ENCODE peak calls at places on chromosome 21, in four cellular contexts. W, Y, O and V are unnamed samples.

GRCh38 chr21:44849616-44850130 is 23.8 kb downstream of the PTTG1IP start:
- DNase-seq in W (peak), Y (no peak), O (no peak), V (no peak)

GRCh38 chr21:44925027-44925755 is 4.5 kb upstream of the ITGB2 start:
- DNase-seq in W (no peak), Y (peak), O (no peak), V (no peak)

GRCh38 chr21:45470087-45470515 is 65.1 kb downstream of the COL18A1 start:
- DNase-seq in W (no peak), Y (peak), O (no peak), V (no peak)

GRCh38 chr21:44710756-44711326 is 531 bp downstream of the TSPEAR start:
- DNase-seq in W (no peak), Y (no peak), O (no peak), V (no peak)

GRCh38 chr21:19290328-19290727 is 886.7 kb upstream of the TMPRSS15 start:
- DNase-seq in W (no peak), Y (no peak), O (no peak), V (no peak)

GRCh38 chr21:35503646-35504045 is 454.5 kb upstream of the RUNX1 start:
- DNase-seq in W (no peak), Y (peak), O (no peak), V (no peak)

GRCh38 chr21:45255381-45256020 is 32.2 kb downstream of the POFUT2 start:
- DNase-seq in W (peak), Y (no peak), O (peak), V (no peak)

GRCh38 chr21:42061195-42061865 is 9.8 kb upstream of the UMODL1 start:
- DNase-seq in W (no peak), Y (no peak), O (no peak), V (no peak)

GRCh38 chr21:42683371-42684108 is 30.1 kb downstream of the PDE9A start:
- DNase-seq in W (no peak), Y (no peak), O (no peak), V (no peak)

GRCh38 chr21:44437696-44438431 is 17.4 kb upstream of the LRRC3 start:
- DNase-seq in W (no peak), Y (no peak), O (no peak), V (no peak)

GRCh38 chr21:33028759-33029511 is 3.2 kb downstream of the OLIG2 start:
- DNase-seq in W (no peak), Y (peak), O (no peak), V (no peak)

GRCh38 chr21:45434645-45435217 is 29.8 kb downstream of the COL18A1 start:
- DNase-seq in W (no peak), Y (no peak), O (no peak), V (no peak)

GRCh38 chr21:46191257-46191685 is 7.0 kb upstream of the SPATC1L start:
- DNase-seq in W (no peak), Y (peak), O (no peak), V (no peak)

GRCh38 chr21:39845581-39846130 is 21.6 kb upstream of the PCP4 start:
- DNase-seq in W (no peak), Y (no peak), O (no peak), V (no peak)

GRCh38 chr21:45323487-45324380 is 36.0 kb upstream of the POFUT2 start:
- DNase-seq in W (peak), Y (peak), O (no peak), V (no peak)

GRCh38 chr21:45137612-45137937 is 63.2 kb downstream of the ADARB1 start:
- DNase-seq in W (no peak), Y (no peak), O (no peak), V (no peak)

GRCh38 chr21:21290751-21291150 is 292.5 kb downstream of the NCAM2 start:
- DNase-seq in W (peak), Y (no peak), O (no peak), V (no peak)

GRCh38 chr21:14119038-14119437 is 91.7 kb downstream of the LIPI start:
- DNase-seq in W (no peak), Y (peak), O (no peak), V (no peak)

GRCh38 chr21:42580076-42580792 is 66.6 kb downstream of the SLC37A1 start:
- DNase-seq in W (peak), Y (no peak), O (no peak), V (no peak)

GRCh38 chr21:26148834-26149354 is 21.7 kb downstream of the APP start:
- DNase-seq in W (no peak), Y (peak), O (no peak), V (no peak)

GRCh38 chr21:44372616-44373015 is 19.2 kb downstream of the TRPM2 start:
- DNase-seq in W (peak), Y (no peak), O (no peak), V (no peak)

GRCh38 chr21:41398831-41399230 is 27.2 kb upstream of the MX1 start:
- DNase-seq in W (peak), Y (no peak), O (no peak), V (no peak)

GRCh38 chr21:43370091-43370658 is 56.8 kb downstream of the SIK1 start:
- DNase-seq in W (no peak), Y (peak), O (no peak), V (no peak)

GRCh38 chr21:43609501-43610340 is 49.6 kb downstream of the HSF2BP start:
- DNase-seq in W (peak), Y (peak), O (no peak), V (no peak)

DNA sequence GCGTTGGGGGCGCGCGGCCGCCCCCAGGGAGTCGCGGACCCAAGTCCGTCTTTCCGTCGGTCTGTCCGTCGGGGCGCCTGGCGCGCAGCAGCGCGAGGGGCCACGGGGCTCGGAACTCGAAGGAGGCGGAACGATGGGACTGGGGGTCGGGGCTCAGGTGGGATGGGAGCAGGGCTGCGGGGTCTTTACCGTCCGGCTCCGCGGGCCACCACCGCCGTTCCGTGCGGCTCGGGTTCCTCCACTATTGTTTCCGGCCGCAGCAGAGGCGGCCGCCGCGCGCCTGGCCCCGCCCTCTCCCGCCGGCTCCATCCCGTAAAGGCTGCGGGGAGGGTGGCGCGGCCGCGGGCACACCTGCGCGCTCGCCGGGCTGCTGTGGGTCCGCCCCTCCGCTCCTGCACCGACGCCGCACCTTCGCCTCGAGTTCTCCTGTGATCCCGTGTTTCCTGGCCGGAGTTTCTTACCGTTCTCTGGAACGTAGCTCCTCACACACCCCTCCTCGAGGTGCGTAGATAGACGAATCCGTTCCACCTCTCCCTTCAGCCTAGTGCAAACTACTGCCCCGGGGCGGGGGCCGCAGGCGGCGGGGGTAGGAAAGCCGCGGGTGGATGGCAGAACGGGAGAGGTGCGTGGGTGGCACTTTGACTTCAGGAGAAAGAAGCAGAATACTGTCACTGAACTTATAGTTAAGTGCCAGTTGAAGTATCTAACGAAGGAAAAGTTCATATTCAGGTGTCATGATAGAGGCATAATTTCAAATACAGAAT is at the start of gene C21orf91:
- DNase-seq in W (peak), Y (peak), O (peak), V (peak)
- TF ChIP-seq POLR2A in W (peak), Y (peak), O (peak), V (peak)

GRCh38 chr21:38441153-38441552 is 57.1 kb downstream of the ERG start:
- DNase-seq in W (no peak), Y (no peak), O (no peak), V (no peak)

GRCh38 chr21:38438476-38438893 is 59.8 kb downstream of the ERG start:
- DNase-seq in W (no peak), Y (peak), O (no peak), V (no peak)

GRCh38 chr21:38439957-38440356 is 58.3 kb downstream of the ERG start:
- DNase-seq in W (no peak), Y (no peak), O (no peak), V (no peak)

GRCh38 chr21:38439336-38439900 is 58.9 kb downstream of the ERG start:
- DNase-seq in W (no peak), Y (no peak), O (no peak), V (no peak)

DNA sequence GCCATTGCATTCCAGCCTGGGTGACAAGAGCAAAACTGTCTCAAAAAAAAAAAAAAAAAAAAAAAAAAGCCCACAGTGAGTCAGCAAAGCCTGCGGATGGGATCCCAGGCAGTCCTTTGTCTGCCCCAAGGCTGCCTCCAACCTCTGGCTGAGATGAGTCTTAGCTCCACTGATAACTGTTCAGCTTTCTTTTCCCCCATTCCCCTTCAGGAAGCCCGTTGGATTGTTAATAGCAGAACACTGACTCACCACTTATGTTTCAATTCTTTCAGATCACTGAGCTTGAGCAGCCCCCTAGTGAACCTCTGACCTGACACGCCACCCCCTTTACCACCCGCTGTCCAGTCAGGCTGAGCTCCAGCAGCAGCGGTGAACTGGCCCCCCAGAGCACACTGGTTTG is 57.5 kb downstream of the ERG start:
- DNase-seq in W (no peak), Y (peak), O (no peak), V (no peak)
- H3K27ac ChIP-seq in W (no peak), Y (no peak), O (no peak), V (no peak)

GRCh38 chr21:31117046-31117916 is 79.0 kb upstream of the KRTAP19-8 start:
- DNase-seq in W (no peak), Y (peak), O (peak), V (no peak)
- TF ChIP-seq CTCF in W (no peak), Y (peak), O (no peak), V (no peak)

DNA sequence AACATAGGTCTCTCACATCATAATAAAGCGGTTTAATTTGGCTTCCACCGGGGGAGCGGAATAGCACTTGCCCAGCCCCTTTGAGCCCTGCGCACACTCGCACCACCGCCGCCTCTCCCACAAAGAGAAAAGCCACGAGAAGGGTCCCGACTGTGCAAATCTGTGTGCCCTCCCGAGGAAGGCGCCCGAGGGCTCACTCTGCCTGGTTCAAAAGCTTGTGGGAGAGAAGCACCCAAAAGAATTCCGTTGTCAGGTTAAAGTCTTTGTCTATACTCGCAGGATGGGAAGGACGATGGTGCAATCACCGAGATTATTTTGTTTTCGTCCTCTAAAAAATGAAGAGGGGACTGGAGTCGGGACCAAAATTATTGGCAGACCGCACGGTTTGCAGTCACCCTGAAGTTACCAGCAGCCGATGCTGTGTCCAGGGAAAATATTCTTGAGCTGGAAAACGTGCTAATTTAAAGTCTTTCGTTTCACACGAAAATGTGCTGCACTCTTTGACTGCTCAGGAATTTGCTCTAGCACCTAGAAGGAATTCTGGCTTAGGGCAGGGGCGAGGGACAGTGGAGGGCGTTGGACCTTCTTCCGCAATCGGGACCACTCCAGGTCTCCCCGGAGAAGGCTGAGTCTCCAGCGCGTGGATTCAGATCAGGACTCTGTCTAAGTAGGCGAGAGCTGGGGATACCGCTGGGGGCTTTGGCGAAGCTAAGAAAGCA is 6.6 kb upstream of the SIM2 start:
- DNase-seq in W (no peak), Y (no peak), O (no peak), V (no peak)
- TF ChIP-seq POLR2A in W (no peak), Y (no peak), O (no peak), V (no peak)

GRCh38 chr21:34100789-34101188 is 27.4 kb downstream of the MRPS6 start:
- DNase-seq in W (no peak), Y (peak), O (no peak), V (no peak)
- H3K27ac ChIP-seq in W (no peak), Y (no peak), O (no peak), V (no peak)

DNA sequence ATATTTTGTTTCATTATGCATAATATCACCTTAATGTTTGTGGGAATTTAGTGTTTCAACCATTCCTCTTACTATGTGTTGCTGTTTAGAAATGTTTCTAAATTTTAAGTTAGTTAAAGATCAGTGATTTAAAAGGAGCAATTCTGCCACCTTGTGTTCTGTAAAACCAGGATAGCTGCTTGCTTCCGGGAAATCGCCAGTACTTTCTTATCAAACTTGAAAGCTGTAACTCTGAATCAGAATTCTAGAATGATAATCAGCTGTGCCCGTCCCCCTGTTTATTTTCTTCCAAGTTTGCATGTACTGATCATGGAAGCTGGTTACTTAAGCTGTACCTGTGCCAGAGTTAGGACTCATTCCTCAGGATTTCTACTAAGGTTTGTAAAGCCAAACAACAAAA is 656.4 kb downstream of the LTN1 start:
- DNase-seq in W (peak), Y (peak), O (no peak), V (no peak)
- TF ChIP-seq CTCF in W (peak), Y (peak), O (no peak), V (peak)